ENCODE peak calls at places on chromosomes 7 and 10, in six cellular contexts. P is sigmoid colon, Q is colonic mucosa, K is RWPE2, R is mucosa of descending colon, V is neuronal stem cell. E is an unnamed sample. For H3K36me3, the result is how much of the 10 kb centered on the place peaks cover.

GRCh38 chr10:123837771-123838170 is 53.8 kb downstream of the CPXM2 start:
- DNase-seq in P (no peak), K (no peak), Q (no peak), R (no peak), V (no peak), E (no peak)

GRCh38 chr7:69166979-69167516 is 431.2 kb upstream of the AUTS2 start:
- DNase-seq in Q (no peak), K (no peak), P (no peak), R (no peak), V (no peak), E (no peak)

GRCh38 chr10:70575874-70576802 is 26.4 kb downstream of the PRF1 start:
- DNase-seq in R (no peak), P (peak), Q (peak), K (no peak), V (no peak), E (peak)

GRCh38 chr10:20891338-20891714 is 5.8 kb downstream of the NEBL start:
- DNase-seq in K (no peak), Q (no peak), R (no peak), P (no peak), V (no peak), E (no peak)

GRCh38 chr7:26912351-26912750 is 48.0 kb upstream of the SKAP2 start:
- DNase-seq in V (no peak), R (no peak), K (no peak), Q (no peak), P (no peak), E (no peak)

GRCh38 chr10:17867056-17867455 is 57.9 kb downstream of the MRC1 start:
- DNase-seq in Q (no peak), V (no peak), K (no peak), P (no peak), R (no peak), E (no peak)

GRCh38 chr10:21751341-21752310 is 217.6 kb downstream of the MLLT10 start:
- DNase-seq in K (no peak), V (no peak), P (no peak), R (no peak), Q (peak), E (no peak)

GRCh38 chr10:71797533-71798307 is 24.4 kb upstream of the VSIR start:
- DNase-seq in V (no peak), P (no peak), R (peak), Q (no peak), K (peak), E (no peak)

GRCh38 chr10:110721406-110722038 is 77.4 kb downstream of the RBM20 start:
- DNase-seq in Q (no peak), R (no peak), V (no peak), K (no peak), P (no peak), E (no peak)

GRCh38 chr10:69123306-69123746 is 652 bp upstream of the VPS26A start:
- DNase-seq in R (no peak), V (no peak), P (no peak), Q (peak), K (no peak), E (peak)

GRCh38 chr10:95847007-95847406 is 60.8 kb upstream of the CC2D2B start:
- DNase-seq in Q (no peak), V (no peak), R (no peak), K (no peak), P (no peak), E (no peak)

GRCh38 chr10:121335386-121335925 is 262.8 kb downstream of the FGFR2 start:
- DNase-seq in K (no peak), R (no peak), V (no peak), P (no peak), Q (no peak), E (no peak)

GRCh38 chr7:133633055-133633454 is 380.2 kb downstream of the EXOC4 start:
- DNase-seq in P (no peak), K (no peak), R (no peak), V (no peak), Q (no peak), E (peak)

GRCh38 chr10:48255722-48256121 is 18.8 kb downstream of the FRMPD2 start:
- DNase-seq in V (no peak), K (no peak), R (no peak), P (peak), Q (no peak), E (no peak)

GRCh38 chr7:135166338-135166989 is 4.0 kb downstream of the CYREN start:
- DNase-seq in P (no peak), V (no peak), Q (no peak), R (no peak), K (no peak), E (no peak)
- H3K36me3 ChIP-seq in P (under half), V (under half), Q (under half), R (under half), K (under half), E (half or more)

GRCh38 chr10:13322615-13323148 is 22.8 kb upstream of the PHYH start:
- DNase-seq in Q (no peak), K (no peak), V (no peak), P (no peak), R (no peak), E (no peak)
- H3K36me3 ChIP-seq in Q (under half), K (half or more), V (under half), P (under half), R (under half), E (half or more)

DNA sequence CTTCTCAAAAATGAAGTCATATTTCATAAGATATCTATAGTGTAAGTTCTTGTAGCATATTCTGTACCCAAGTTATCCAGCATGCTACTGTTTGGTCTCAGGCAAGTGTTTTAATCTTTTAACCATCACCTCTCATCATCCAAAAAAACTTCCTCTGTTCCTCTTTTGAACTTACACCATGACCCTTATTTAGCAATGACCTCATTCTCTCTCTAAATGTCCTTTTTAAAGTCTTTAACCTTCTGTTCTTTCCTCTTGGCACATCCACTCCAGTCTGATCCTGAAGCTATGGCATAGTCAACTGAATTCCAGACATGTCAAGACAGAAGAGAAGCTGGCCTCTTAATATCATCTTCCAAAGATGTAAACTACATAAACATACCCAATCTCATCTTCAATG is 26.2 kb downstream of the PPP3CB start:
- DNase-seq in R (no peak), P (no peak), K (no peak), V (no peak), Q (no peak), E (no peak)
- H3K36me3 ChIP-seq in R (under half), P (under half), K (half or more), V (under half), Q (under half), E (half or more)

GRCh38 chr7:151483700-151483960 is 36.1 kb downstream of the RHEB start:
- DNase-seq in K (no peak), P (no peak), Q (no peak), R (no peak), V (no peak), E (no peak)
- H3K36me3 ChIP-seq in K (half or more), P (under half), Q (under half), R (under half), V (under half), E (half or more)

DNA sequence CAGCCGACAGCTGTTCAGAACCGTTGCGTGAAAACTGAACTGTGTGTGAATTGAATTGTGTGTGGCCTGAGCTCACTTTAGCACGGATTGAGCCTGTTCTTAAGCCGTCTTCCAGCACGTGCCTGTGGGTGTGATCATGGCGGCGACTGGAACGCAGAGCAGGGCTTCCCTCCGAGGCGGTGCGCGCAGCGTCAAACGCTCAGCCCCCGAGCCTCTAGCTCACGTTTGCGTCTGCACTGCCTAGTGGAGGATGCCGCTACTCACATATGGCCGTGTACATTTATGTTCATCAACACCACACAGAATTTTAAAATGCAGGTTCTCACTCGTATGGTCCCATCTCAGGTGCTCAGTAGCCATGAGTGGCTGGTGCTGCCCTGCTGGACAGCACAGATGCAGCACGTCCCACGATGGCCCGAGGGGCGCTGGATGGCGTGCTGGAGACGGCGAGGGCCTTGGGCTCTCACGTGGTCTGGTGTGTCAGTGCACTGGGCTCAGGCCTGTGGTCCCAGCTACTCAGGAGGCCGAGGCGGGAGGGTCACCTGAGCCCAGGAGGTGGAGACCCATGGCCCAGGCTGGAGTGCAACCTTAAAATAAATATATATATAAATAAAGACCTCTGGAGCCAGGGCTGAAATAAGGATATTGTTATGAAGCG is 22.0 kb downstream of the SUN1 start:
- DNase-seq in Q (no peak), V (no peak), R (no peak), K (no peak), P (no peak), E (no peak)
- H3K36me3 ChIP-seq in Q (under half), V (half or more), R (under half), K (half or more), P (half or more), E (half or more)

DNA sequence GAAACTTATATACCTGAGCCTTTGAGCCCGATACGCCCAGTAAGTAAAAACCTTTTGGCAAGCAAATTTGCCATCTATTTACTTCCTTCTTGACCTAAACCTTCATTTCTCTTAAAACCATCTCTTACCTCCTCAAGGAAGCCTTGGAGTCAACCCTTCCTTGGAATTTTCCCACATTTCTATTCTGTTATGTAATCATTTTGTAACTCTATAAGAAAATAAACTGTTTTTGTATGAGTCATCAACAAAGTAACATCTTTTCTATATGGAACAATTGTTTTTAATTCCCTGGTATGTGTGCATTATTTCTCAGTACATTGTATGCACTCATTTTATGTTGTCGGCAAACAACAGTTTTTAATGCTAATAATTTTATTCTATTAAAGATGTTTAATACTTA is 162.0 kb downstream of the TEX36 start:
- DNase-seq in P (no peak), Q (no peak), V (no peak), K (no peak), R (no peak), E (no peak)
- H3K36me3 ChIP-seq in P (under half), Q (under half), V (under half), K (under half), R (under half), E (under half)